ENCODE peak calls at places on chromosome 10, in five cellular contexts. L is HuH-7; J is stimulated activated CD8-positive, alpha-beta memory T cell treated with anti-CD3 and anti-CD28 coated beads, Interleukin-2, amount 100 ng/mL, for 48 hours; U is osteoblast; O is Kasumi-1. N is an unnamed sample.

GRCh38 chr10:59708816-59709471 is 706 bp downstream of the SLC16A9 start:
- DNase-seq in L (peak), J (no peak), U (peak), O (no peak), N (no peak)

GRCh38 chr10:119315128-119316001 is 108.0 kb downstream of the GRK5 start:
- DNase-seq in L (peak), J (peak), U (peak), O (peak), N (peak)

GRCh38 chr10:22321156-22321711 is 335 bp downstream of the BMI1 start:
- DNase-seq in L (no peak), J (no peak), U (peak), O (peak), N (peak)

GRCh38 chr10:71076473-71077142 is 135.8 kb upstream of the UNC5B start:
- DNase-seq in L (no peak), J (no peak), U (peak), O (no peak), N (no peak)

GRCh38 chr10:71697938-71698709 is 21.5 kb downstream of the C10orf105 start:
- DNase-seq in L (no peak), J (peak), U (no peak), O (no peak), N (peak)

GRCh38 chr10:133241501-133242205 is 4.0 kb downstream of the VENTX start:
- DNase-seq in L (no peak), J (no peak), U (no peak), O (no peak), N (no peak)

GRCh38 chr10:6995846-6996245 is 415.0 kb downstream of the SFMBT2 start:
- DNase-seq in L (no peak), J (no peak), U (no peak), O (peak), N (no peak)

GRCh38 chr10:102643346-102644065 is 773 bp upstream of the TRIM8 start:
- DNase-seq in L (peak), J (peak), U (peak), O (peak), N (peak)

GRCh38 chr10:4283841-4284610 is 499.0 kb upstream of the KLF6 start:
- DNase-seq in L (no peak), J (no peak), U (peak), O (no peak), N (no peak)

GRCh38 chr10:90969947-90970673 is 49.2 kb upstream of the ANKRD1 start:
- DNase-seq in L (no peak), J (no peak), U (peak), O (no peak), N (no peak)

GRCh38 chr10:71621263-71621751 is 98.3 kb downstream of the C10orf105 start:
- DNase-seq in L (no peak), J (no peak), U (peak), O (no peak), N (no peak)

GRCh38 chr10:3180361-3180760 is 7.8 kb upstream of the PITRM1 start:
- DNase-seq in L (no peak), J (no peak), U (no peak), O (no peak), N (no peak)